ENCODE peak calls at places on chromosomes 7 and 10, in eight cellular contexts. One of them, this sample, is unnamed. For H3K4me1, the result is how much of the 10 kb centered on the place peaks cover.

GRCh38 chr7:42197391-42197790 is 39.6 kb downstream of the GLI3 start:
- DNase-seq in transverse colon: no peak
- DNase-seq in stomach: no peak
- DNase-seq in endothelial cell of umbilical vein: no peak
- DNase-seq in suprapubic skin: no peak
- DNase-seq in Panc1: no peak
- DNase-seq in breast epithelium: no peak
- DNase-seq in spleen: no peak
- DNase-seq in this sample: no peak

GRCh38 chr10:73922864-73923133 is 11.9 kb downstream of the PLAU start:
- DNase-seq in transverse colon: no peak
- DNase-seq in stomach: no peak
- DNase-seq in endothelial cell of umbilical vein: no peak
- DNase-seq in suprapubic skin: no peak
- DNase-seq in Panc1: no peak
- DNase-seq in breast epithelium: no peak
- DNase-seq in spleen: no peak
- DNase-seq in this sample: no peak

GRCh38 chr7:101884671-101885596 is 67.5 kb downstream of the CUX1 start:
- DNase-seq in transverse colon: no peak
- DNase-seq in stomach: no peak
- DNase-seq in endothelial cell of umbilical vein: no peak
- DNase-seq in suprapubic skin: no peak
- DNase-seq in Panc1: no peak
- DNase-seq in breast epithelium: no peak
- DNase-seq in spleen: no peak
- DNase-seq in this sample: no peak

GRCh38 chr10:132571565-132572544 is 34.3 kb downstream of the INPP5A start:
- DNase-seq in transverse colon: peak
- DNase-seq in stomach: peak
- DNase-seq in endothelial cell of umbilical vein: peak
- DNase-seq in suprapubic skin: no peak
- DNase-seq in Panc1: peak
- DNase-seq in breast epithelium: peak
- DNase-seq in spleen: no peak
- DNase-seq in this sample: peak

GRCh38 chr10:6203331-6204062 is 765 bp downstream of the PFKFB3 start:
- DNase-seq in transverse colon: peak
- DNase-seq in stomach: peak
- DNase-seq in endothelial cell of umbilical vein: peak
- DNase-seq in suprapubic skin: no peak
- DNase-seq in Panc1: no peak
- DNase-seq in breast epithelium: peak
- DNase-seq in spleen: peak
- DNase-seq in this sample: peak

GRCh38 chr7:101399759-101400158 is 37.1 kb downstream of the COL26A1 start:
- DNase-seq in transverse colon: no peak
- DNase-seq in stomach: no peak
- DNase-seq in endothelial cell of umbilical vein: no peak
- DNase-seq in suprapubic skin: no peak
- DNase-seq in Panc1: no peak
- DNase-seq in breast epithelium: no peak
- DNase-seq in spleen: no peak
- DNase-seq in this sample: no peak

GRCh38 chr7:94998951-94999350 is 91.6 kb downstream of the PPP1R9A start:
- DNase-seq in transverse colon: no peak
- DNase-seq in stomach: no peak
- DNase-seq in endothelial cell of umbilical vein: peak
- DNase-seq in suprapubic skin: no peak
- DNase-seq in Panc1: no peak
- DNase-seq in breast epithelium: no peak
- DNase-seq in spleen: no peak
- DNase-seq in this sample: no peak

GRCh38 chr7:46909601-46910051 is 672.3 kb downstream of the TNS3 start:
- DNase-seq in transverse colon: no peak
- DNase-seq in stomach: no peak
- DNase-seq in endothelial cell of umbilical vein: no peak
- DNase-seq in suprapubic skin: no peak
- DNase-seq in Panc1: no peak
- DNase-seq in breast epithelium: no peak
- DNase-seq in spleen: no peak
- DNase-seq in this sample: no peak

GRCh38 chr7:821688-822087 is 10.6 kb upstream of the SUN1 start:
- DNase-seq in transverse colon: no peak
- DNase-seq in stomach: no peak
- DNase-seq in endothelial cell of umbilical vein: no peak
- DNase-seq in suprapubic skin: no peak
- DNase-seq in Panc1: no peak
- DNase-seq in breast epithelium: no peak
- DNase-seq in spleen: peak
- DNase-seq in this sample: no peak

GRCh38 chr10:113487154-113487553 is 65.7 kb upstream of the HABP2 start:
- DNase-seq in transverse colon: no peak
- DNase-seq in stomach: no peak
- DNase-seq in endothelial cell of umbilical vein: no peak
- DNase-seq in suprapubic skin: no peak
- DNase-seq in Panc1: no peak
- DNase-seq in breast epithelium: no peak
- DNase-seq in spleen: no peak
- DNase-seq in this sample: peak

GRCh38 chr10:308101-308500 is 172.8 kb downstream of the ZMYND11 start:
- DNase-seq in transverse colon: no peak
- DNase-seq in stomach: peak
- DNase-seq in endothelial cell of umbilical vein: no peak
- DNase-seq in suprapubic skin: no peak
- DNase-seq in Panc1: no peak
- DNase-seq in breast epithelium: no peak
- DNase-seq in spleen: peak
- DNase-seq in this sample: no peak

GRCh38 chr7:135602304-135602703 is 44.6 kb downstream of the NUP205 start:
- DNase-seq in transverse colon: no peak
- DNase-seq in stomach: no peak
- DNase-seq in endothelial cell of umbilical vein: no peak
- DNase-seq in suprapubic skin: no peak
- DNase-seq in Panc1: no peak
- DNase-seq in breast epithelium: no peak
- DNase-seq in spleen: no peak
- DNase-seq in this sample: no peak

GRCh38 chr7:44796034-44796503 is 412 bp upstream of the PPIA start:
- DNase-seq in transverse colon: no peak
- DNase-seq in stomach: no peak
- DNase-seq in endothelial cell of umbilical vein: no peak
- DNase-seq in suprapubic skin: no peak
- DNase-seq in Panc1: no peak
- DNase-seq in breast epithelium: peak
- DNase-seq in spleen: no peak
- DNase-seq in this sample: no peak

GRCh38 chr7:137930616-137931015 is 71.3 kb downstream of the CREB3L2 start:
- DNase-seq in transverse colon: no peak
- DNase-seq in stomach: no peak
- DNase-seq in endothelial cell of umbilical vein: peak
- DNase-seq in suprapubic skin: no peak
- DNase-seq in Panc1: no peak
- DNase-seq in breast epithelium: no peak
- DNase-seq in spleen: no peak
- DNase-seq in this sample: no peak

GRCh38 chr7:110569486-110569885 is 521.4 kb upstream of the LRRN3 start:
- DNase-seq in transverse colon: no peak
- DNase-seq in stomach: no peak
- DNase-seq in endothelial cell of umbilical vein: no peak
- DNase-seq in suprapubic skin: no peak
- DNase-seq in Panc1: no peak
- DNase-seq in breast epithelium: no peak
- DNase-seq in spleen: no peak
- DNase-seq in this sample: no peak

GRCh38 chr7:134018321-134018720 is 108.8 kb upstream of the LRGUK start:
- DNase-seq in transverse colon: no peak
- DNase-seq in stomach: no peak
- DNase-seq in endothelial cell of umbilical vein: no peak
- DNase-seq in suprapubic skin: no peak
- DNase-seq in Panc1: no peak
- DNase-seq in breast epithelium: no peak
- DNase-seq in spleen: no peak
- DNase-seq in this sample: no peak

GRCh38 chr7:99083068-99083651 is 60.7 kb downstream of the SMURF1 start:
- DNase-seq in transverse colon: no peak
- DNase-seq in stomach: no peak
- DNase-seq in endothelial cell of umbilical vein: no peak
- DNase-seq in suprapubic skin: no peak
- DNase-seq in Panc1: no peak
- DNase-seq in breast epithelium: no peak
- DNase-seq in spleen: no peak
- DNase-seq in this sample: no peak

GRCh38 chr7:111098011-111098925 is 7.3 kb downstream of the LRRN3 start:
- DNase-seq in transverse colon: peak
- DNase-seq in stomach: no peak
- DNase-seq in endothelial cell of umbilical vein: peak
- DNase-seq in suprapubic skin: no peak
- DNase-seq in Panc1: peak
- DNase-seq in breast epithelium: no peak
- DNase-seq in spleen: no peak
- DNase-seq in this sample: no peak

DNA sequence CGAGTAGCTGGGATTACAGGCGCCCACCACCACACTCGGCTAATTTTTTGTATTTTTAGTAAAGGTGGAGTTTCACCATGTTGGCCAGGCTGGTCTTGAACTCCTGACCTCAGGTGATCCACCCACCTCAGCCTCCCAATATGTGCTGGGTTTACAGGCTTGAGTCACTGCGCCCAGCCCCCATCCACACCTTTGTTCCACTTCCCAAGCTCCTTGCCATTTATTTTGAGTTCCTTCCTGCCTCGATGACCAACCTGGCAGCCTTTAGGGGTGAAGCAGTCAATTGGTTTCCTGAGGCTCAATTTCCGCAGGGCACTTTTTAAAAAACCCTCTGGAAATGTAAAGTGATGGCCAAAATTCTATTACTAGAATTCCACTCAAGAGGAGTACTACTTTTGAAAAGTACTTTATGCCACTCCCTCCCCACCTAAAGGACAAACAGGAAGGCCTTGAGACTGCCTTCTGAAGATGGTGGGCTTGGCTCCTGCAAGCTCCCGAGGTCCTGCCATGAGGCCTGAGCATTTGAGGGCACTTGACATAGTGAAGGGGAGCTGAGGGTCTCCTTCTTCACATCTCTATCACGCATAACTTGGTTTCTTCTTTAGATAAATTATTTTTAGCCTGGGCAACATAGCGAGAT is 32.5 kb upstream of the RBM33 start:
- DNase-seq in transverse colon: no peak
- DNase-seq in stomach: no peak
- DNase-seq in endothelial cell of umbilical vein: no peak
- DNase-seq in suprapubic skin: no peak
- DNase-seq in Panc1: no peak
- DNase-seq in breast epithelium: no peak
- DNase-seq in spleen: no peak
- DNase-seq in this sample: no peak
- TF ChIP-seq POLR2AphosphoS5 in transverse colon: no peak
- TF ChIP-seq POLR2AphosphoS5 in stomach: no peak
- TF ChIP-seq POLR2AphosphoS5 in endothelial cell of umbilical vein: no peak
- TF ChIP-seq POLR2AphosphoS5 in suprapubic skin: no peak
- TF ChIP-seq POLR2AphosphoS5 in Panc1: no peak
- TF ChIP-seq POLR2AphosphoS5 in breast epithelium: no peak
- TF ChIP-seq POLR2AphosphoS5 in spleen: no peak
- TF ChIP-seq POLR2AphosphoS5 in this sample: no peak

DNA sequence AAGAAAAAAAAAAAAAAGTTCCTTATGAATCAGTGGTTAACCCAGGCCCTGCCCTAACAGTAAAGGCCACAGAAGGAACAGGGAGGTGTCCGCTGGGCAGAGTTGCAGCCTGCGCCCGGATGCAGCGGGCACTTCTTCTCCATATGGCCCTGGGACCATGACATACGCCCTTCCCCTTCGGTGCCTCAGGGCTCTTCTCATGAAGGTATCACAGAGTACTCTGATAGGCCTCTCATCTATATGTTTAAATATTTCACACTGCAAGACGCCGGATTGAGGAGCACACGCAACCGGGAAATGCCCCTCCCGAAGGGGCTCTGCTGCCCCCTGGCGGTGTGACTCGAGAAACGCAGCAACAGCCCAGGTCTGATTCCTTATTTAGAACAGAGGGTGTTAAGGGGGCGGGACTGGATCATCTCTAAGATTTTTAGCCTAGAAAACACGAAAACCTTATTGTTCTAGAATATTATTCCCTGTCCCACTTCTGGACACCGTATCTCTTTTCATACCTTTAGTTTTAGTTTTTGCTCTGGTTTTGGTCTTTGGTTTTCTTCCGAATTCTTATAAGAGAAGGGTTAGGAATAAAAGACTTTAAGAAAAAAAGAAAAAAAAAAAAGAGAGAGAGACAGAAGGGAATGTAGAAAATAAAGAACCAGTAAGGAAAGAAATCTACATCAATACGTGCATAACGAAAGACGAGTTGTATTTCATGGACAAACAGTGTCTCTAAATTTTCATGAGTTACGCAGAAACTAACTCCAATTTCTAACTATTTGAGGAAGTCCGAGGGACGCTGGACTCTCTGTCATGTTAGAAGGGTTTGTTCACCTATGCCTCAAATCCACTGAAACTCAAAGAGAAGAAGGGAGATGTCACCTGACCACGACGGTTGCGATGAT is 12.0 kb downstream of the DAGLB start:
- DNase-seq in transverse colon: peak
- DNase-seq in stomach: peak
- DNase-seq in endothelial cell of umbilical vein: peak
- DNase-seq in suprapubic skin: peak
- DNase-seq in Panc1: no peak
- DNase-seq in breast epithelium: peak
- DNase-seq in spleen: peak
- DNase-seq in this sample: peak
- H3K4me1 ChIP-seq in transverse colon: under half
- H3K4me1 ChIP-seq in stomach: half or more
- H3K4me1 ChIP-seq in endothelial cell of umbilical vein: under half
- H3K4me1 ChIP-seq in suprapubic skin: under half
- H3K4me1 ChIP-seq in Panc1: under half
- H3K4me1 ChIP-seq in breast epithelium: under half
- H3K4me1 ChIP-seq in spleen: under half
- H3K4me1 ChIP-seq in this sample: under half

GRCh38 chr10:23693398-23693797 is 254.5 kb downstream of the OTUD1 start:
- DNase-seq in transverse colon: no peak
- DNase-seq in stomach: no peak
- DNase-seq in endothelial cell of umbilical vein: no peak
- DNase-seq in suprapubic skin: no peak
- DNase-seq in Panc1: no peak
- DNase-seq in breast epithelium: no peak
- DNase-seq in spleen: peak
- DNase-seq in this sample: peak
- TF ChIP-seq CTCF in transverse colon: no peak
- TF ChIP-seq CTCF in stomach: no peak
- TF ChIP-seq CTCF in endothelial cell of umbilical vein: no peak
- TF ChIP-seq CTCF in suprapubic skin: no peak
- TF ChIP-seq CTCF in Panc1: no peak
- TF ChIP-seq CTCF in breast epithelium: no peak
- TF ChIP-seq CTCF in spleen: no peak
- TF ChIP-seq CTCF in this sample: no peak

DNA sequence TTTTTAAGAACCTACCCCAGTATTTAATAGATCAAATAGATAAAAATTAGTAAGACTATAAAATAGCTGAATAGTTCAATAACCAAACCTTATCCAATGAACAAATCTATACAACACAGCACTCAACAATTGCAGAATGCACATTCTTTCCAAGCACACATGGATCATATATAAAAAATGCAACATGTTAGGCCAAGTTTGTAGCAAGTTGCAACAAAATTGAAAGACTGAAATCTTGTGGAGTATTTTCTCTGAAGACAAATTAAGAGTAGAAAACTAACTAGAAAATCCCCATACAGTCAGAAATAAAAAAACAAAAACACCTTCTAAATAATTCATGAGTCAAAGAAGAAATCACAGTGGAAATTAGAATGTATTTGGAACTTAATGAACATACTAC is 317.3 kb downstream of the PHTF2 start:
- DNase-seq in transverse colon: no peak
- DNase-seq in stomach: no peak
- DNase-seq in endothelial cell of umbilical vein: no peak
- DNase-seq in suprapubic skin: no peak
- DNase-seq in Panc1: no peak
- DNase-seq in breast epithelium: no peak
- DNase-seq in spleen: no peak
- DNase-seq in this sample: no peak
- TF ChIP-seq POLR2AphosphoS5 in transverse colon: no peak
- TF ChIP-seq POLR2AphosphoS5 in stomach: no peak
- TF ChIP-seq POLR2AphosphoS5 in endothelial cell of umbilical vein: no peak
- TF ChIP-seq POLR2AphosphoS5 in suprapubic skin: no peak
- TF ChIP-seq POLR2AphosphoS5 in Panc1: no peak
- TF ChIP-seq POLR2AphosphoS5 in breast epithelium: no peak
- TF ChIP-seq POLR2AphosphoS5 in spleen: no peak
- TF ChIP-seq POLR2AphosphoS5 in this sample: no peak